ENCODE peak calls at places on chromosome 7, in five cellular contexts. M is mucosa of descending colon, Z is endodermal cell, E is uterus, G is IMR-90. X is an unnamed sample.

GRCh38 chr7:104024632-104025031 is 35.2 kb upstream of the RELN start:
- DNase-seq in M (no peak), Z (no peak), E (no peak), G (no peak), X (no peak)

GRCh38 chr7:26724795-26725194 is 139.6 kb downstream of the SKAP2 start:
- DNase-seq in M (no peak), Z (no peak), E (no peak), G (peak; percentile 43), X (no peak)

GRCh38 chr7:30929686-30930085 is 18.0 kb downstream of the AQP1 start:
- DNase-seq in M (no peak), Z (peak; percentile 17), E (no peak), G (no peak), X (no peak)

GRCh38 chr7:111076205-111076604 is 14.7 kb upstream of the LRRN3 start:
- DNase-seq in M (no peak), Z (no peak), E (no peak), G (peak; percentile 74), X (peak; percentile 53)

GRCh38 chr7:151864081-151864480 is 12.8 kb downstream of the PRKAG2 start:
- DNase-seq in M (no peak), Z (no peak), E (no peak), G (no peak), X (no peak)

GRCh38 chr7:122290476-122290875 is 14.1 kb downstream of the FEZF1 start:
- DNase-seq in M (no peak), Z (no peak), E (no peak), G (no peak), X (no peak)

GRCh38 chr7:74134117-74134539 is 40.0 kb upstream of the EIF4H start:
- DNase-seq in M (no peak), Z (no peak), E (no peak), G (no peak), X (no peak)

GRCh38 chr7:7970620-7971307 is 2.2 kb downstream of the GLCCI1 start:
- DNase-seq in M (no peak), Z (no peak), E (no peak), G (peak; percentile 33), X (peak; percentile 74)

GRCh38 chr7:98086231-98086855 is 20.3 kb upstream of the LMTK2 start:
- DNase-seq in M (peak; percentile 92), Z (no peak), E (no peak), G (no peak), X (no peak)

GRCh38 chr7:157513162-157513621 is 176.4 kb downstream of the DNAJB6 start:
- DNase-seq in M (no peak), Z (peak; percentile 50), E (no peak), G (no peak), X (no peak)

DNA sequence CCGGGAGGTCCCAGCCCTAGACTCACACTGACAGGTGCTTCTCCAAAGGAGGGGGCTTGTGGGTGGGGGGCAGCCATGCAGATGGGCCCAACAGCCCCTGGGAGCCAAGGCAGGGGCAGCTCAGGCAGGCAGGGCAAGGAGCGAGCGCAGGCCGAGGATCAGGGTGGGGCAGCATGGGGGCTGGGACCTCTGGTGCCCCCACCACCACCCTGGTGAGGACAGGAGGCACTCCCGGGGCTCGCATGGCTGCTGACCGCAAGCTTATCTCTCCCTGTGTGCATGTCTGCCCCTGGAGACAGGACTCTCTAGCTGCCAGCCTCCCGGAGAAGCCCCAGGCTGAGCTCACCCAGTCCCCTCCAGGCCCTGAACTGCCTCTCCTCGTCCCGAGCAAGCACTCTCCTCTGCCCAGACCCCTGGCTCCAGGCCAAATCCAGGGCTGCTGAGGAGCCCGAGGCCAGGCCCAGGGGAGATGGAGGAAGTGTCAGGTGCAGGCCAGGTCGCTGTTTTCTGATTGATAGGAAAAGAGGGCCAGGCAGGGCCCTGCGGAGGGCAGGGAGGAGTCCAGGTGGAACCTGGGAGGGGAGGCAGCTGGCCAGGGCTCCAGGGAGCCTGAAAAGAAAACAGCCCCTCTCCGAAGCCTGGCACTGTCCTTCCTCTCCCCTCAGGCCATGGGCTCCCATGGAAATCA is 39.0 kb downstream of the PDGFA start:
- DNase-seq in M (peak; percentile 20), Z (no peak), E (no peak), G (no peak), X (no peak)
- TF ChIP-seq CTCF in M (no peak), Z (no peak), E (no peak), G (no peak), X (no peak)

DNA sequence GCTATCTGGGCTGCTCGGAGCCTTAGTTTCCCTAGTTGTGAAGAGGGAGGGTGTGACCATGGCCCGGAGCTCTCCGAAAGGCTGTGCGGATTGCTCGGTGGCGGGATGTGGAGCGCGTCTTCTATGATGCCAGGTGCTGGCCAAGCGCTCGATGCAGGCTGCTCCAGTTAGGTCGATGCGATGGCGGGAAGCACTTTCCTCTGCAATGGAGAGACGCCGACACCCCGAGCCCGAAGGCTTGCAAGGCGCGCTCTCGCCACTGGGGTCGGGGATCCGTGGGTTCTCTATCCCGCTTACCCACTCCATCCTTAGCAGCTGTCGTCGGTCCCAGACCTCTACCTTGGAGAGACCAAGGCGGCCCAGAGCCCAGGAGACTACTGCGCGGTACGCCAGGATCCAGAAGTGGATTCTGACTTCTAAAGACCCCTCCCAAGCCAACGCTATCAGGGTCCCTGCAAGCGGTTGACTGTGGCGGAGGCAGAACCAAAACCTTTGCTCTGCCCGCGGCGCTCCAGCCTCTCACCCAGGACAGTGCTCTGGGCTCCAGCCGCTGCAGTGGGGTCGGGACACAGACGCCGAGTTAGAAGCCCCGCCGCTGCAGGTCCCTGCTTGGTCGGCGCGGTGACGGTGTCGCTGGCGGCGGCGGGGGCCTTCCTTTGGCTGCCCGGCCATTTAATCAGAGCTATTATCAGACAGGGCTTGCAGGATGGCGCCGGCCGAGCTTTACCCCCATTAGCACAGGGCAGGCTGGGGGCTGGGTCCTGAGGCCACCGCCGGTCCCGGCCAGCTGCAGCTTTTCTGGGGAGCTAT is 7.8 kb upstream of the TBX20 start:
- DNase-seq in M (no peak), Z (peak; percentile 79), E (no peak), G (no peak), X (no peak)
- TF ChIP-seq CTCF in M (no peak), Z (peak; percentile 56), E (no peak), G (no peak), X (no peak)

DNA sequence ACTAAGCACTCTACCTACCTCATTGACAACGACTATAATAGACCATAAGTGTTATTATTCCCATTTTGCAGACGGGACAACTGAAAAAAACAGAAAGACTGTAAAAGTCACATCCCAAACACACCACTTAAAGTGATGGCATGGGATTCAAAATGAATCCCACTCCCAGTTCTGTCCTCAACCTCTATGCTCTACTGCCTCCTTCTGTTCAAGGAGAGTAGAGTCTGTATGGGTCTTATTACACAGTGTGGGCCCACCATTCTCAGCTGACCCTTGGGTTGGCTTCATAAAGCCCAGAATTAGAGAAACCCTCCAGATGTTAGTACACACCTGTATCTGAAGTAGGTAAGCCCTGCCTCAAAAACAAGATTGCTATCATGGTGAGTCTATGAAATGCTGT is 102.2 kb downstream of the GRM8 start:
- DNase-seq in M (no peak), Z (peak; percentile 44), E (no peak), G (no peak), X (no peak)
- TF ChIP-seq CTCF in M (no peak), Z (peak; percentile 81), E (no peak), G (no peak), X (no peak)

GRCh38 chr7:105487559-105488218 is 34.4 kb downstream of the PUS7 start:
- DNase-seq in M (no peak), Z (no peak), E (no peak), G (peak; percentile 94), X (peak; percentile 84)
- TF ChIP-seq CTCF in M (no peak), Z (peak; percentile 64), E (peak; percentile 52), G (peak; percentile 64), X (peak; percentile 34)

DNA sequence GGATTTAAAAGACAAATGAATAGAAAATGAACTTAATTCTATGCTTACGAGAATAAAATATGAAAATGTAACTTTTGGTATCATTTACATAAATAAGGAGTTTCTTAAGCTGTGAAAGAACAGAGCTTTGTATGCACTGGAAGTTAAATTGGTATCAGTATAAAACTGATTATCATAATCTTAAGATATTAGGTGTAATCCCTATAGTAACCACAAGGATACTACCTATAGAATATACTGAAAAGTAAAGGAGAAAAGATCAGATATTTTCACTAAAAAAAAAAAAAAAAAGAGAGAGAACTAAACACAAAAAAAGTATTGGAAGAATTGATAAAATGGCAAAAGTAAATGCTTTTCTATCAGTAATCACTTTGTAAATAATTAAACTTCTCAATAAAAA is 100.1 kb downstream of the TWIST1 start:
- DNase-seq in M (no peak), Z (no peak), E (no peak), G (no peak), X (no peak)
- TF ChIP-seq CTCF in M (no peak), Z (peak; percentile 52), E (no peak), G (no peak), X (no peak)

X was measured in foreskin fibroblast.